ENCODE peak calls at places on chromosome 4, in seven cellular contexts. U is HepG2, C is GM12878, T is HCT116, E is SK-N-SH, M is K562, V is H1. B is an unnamed sample.

GRCh38 chr4:99762728-99763127 is 53.9 kb upstream of the DAPP1 start:
- DNase-seq in U (no peak), C (no peak), T (no peak), E (no peak), M (no peak), V (no peak), B (no peak)

GRCh38 chr4:42331914-42332368 is 65.3 kb upstream of the SHISA3 start:
- DNase-seq in U (no peak), C (no peak), T (peak; percentile 24), E (no peak), M (no peak), V (no peak), B (peak; percentile 1)

GRCh38 chr4:76750716-76751115 is 147.2 kb downstream of the SOWAHB start:
- DNase-seq in U (no peak), C (no peak), T (no peak), E (no peak), M (no peak), V (no peak), B (no peak)

GRCh38 chr4:90317785-90318184 is 190.6 kb downstream of the CCSER1 start:
- DNase-seq in U (no peak), C (no peak), T (peak; percentile 86), E (no peak), M (no peak), V (no peak), B (no peak)

GRCh38 chr4:86895692-86896488 is 3.7 kb upstream of the C4orf36 start:
- DNase-seq in U (peak; percentile 71), C (no peak), T (peak; percentile 61), E (peak; percentile 58), M (peak; percentile 72), V (no peak), B (peak; percentile 77)

GRCh38 chr4:6527683-6528595 is 47.0 kb upstream of the MAN2B2 start:
- DNase-seq in U (no peak), C (no peak), T (no peak), E (no peak), M (no peak), V (no peak), B (no peak)

GRCh38 chr4:26762650-26763049 is 98.0 kb upstream of the STIM2 start:
- DNase-seq in U (no peak), C (no peak), T (no peak), E (no peak), M (no peak), V (no peak), B (no peak)

GRCh38 chr4:168124008-168124641 is 31.8 kb downstream of the ANXA10 start:
- DNase-seq in U (no peak), C (no peak), T (no peak), E (no peak), M (no peak), V (no peak), B (no peak)

GRCh38 chr4:54107951-54108740 is 8.2 kb downstream of the GSX2 start:
- DNase-seq in U (no peak), C (no peak), T (no peak), E (no peak), M (no peak), V (no peak), B (no peak)

GRCh38 chr4:94451051-94451404 is 714 bp upstream of the PDLIM5 start:
- DNase-seq in U (no peak), C (no peak), T (no peak), E (peak; percentile 26), M (no peak), V (no peak), B (no peak)

GRCh38 chr4:57119054-57119651 is 9.0 kb upstream of the IGFBP7 start:
- DNase-seq in U (no peak), C (no peak), T (no peak), E (no peak), M (no peak), V (no peak), B (no peak)

GRCh38 chr4:121791481-121791880 is 9.6 kb upstream of the EXOSC9 start:
- DNase-seq in U (no peak), C (no peak), T (no peak), E (no peak), M (no peak), V (no peak), B (no peak)

GRCh38 chr4:92170340-92170739 is 133.4 kb upstream of the GRID2 start:
- DNase-seq in U (no peak), C (no peak), T (no peak), E (no peak), M (no peak), V (no peak), B (no peak)

GRCh38 chr4:92172203-92172602 is 131.6 kb upstream of the GRID2 start:
- DNase-seq in U (no peak), C (no peak), T (no peak), E (no peak), M (no peak), V (no peak), B (no peak)

DNA sequence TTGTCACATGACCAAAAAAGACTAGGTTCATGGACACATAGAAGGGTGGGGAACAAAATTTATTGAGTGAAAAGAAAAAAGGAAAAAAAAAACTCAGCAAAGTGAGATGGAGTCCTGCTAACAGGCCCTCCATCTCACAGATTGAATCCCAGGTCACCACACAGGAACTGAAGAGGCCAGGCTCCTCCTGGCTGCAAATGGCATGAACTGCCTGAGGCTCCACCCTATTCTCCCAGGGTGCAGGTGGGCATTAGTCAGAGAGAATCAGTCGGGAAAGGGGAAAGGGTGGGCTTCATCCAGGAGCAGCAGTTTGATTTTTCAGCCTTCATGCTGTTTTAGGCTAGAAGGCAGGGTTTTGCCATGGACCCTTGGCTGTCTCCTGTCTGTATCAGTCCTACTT is 128.5 kb upstream of the GRID2 start:
- DNase-seq in U (no peak), C (no peak), T (no peak), E (no peak), M (no peak), V (peak; percentile 55), B (no peak)
- TF ChIP-seq JUND in U (no peak), C (no peak), T (no peak), E (no peak), M (no peak), V (no peak), B (no peak)

GRCh38 chr4:55183926-55184599 is 58.7 kb upstream of the KDR start:
- DNase-seq in U (no peak), C (no peak), T (peak; percentile 87), E (no peak), M (no peak), V (no peak), B (no peak)
- TF ChIP-seq JUND in U (no peak), C (no peak), T (peak; percentile 75), E (peak; percentile 69), M (peak; percentile 59), V (peak; percentile 28), B (no peak)

GRCh38 chr4:151955721-151956340 is 195.0 kb upstream of the GATB start:
- DNase-seq in U (no peak), C (no peak), T (no peak), E (no peak), M (no peak), V (no peak), B (no peak)

GRCh38 chr4:151953286-151953685 is 192.5 kb upstream of the GATB start:
- DNase-seq in U (no peak), C (no peak), T (no peak), E (no peak), M (no peak), V (no peak), B (no peak)

GRCh38 chr4:151960449-151961246 is 199.8 kb upstream of the GATB start:
- DNase-seq in U (no peak), C (no peak), T (no peak), E (no peak), M (no peak), V (no peak), B (no peak)

GRCh38 chr4:151961456-151961855 is 200.6 kb upstream of the GATB start:
- DNase-seq in U (no peak), C (no peak), T (no peak), E (no peak), M (no peak), V (no peak), B (no peak)

DNA sequence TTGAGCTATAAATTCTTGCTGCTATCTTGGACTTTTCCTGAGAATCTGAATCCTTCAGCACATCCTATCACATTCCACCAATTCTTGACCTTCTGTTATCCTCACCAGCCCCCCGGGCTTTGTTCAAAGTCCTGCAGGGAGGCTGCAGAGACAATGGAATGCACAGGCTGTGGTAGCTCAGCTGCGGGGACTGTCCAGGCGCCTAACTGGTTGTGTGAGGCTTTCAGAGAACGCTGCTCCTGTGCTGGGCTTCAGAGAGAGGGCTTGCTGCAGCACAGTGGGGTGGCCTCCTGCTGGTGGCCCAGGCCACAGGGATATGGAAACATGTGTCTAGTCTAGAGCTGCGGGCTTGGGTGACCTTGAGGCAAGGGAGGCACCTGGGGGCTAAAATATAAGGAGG is 196.4 kb upstream of the GATB start:
- DNase-seq in U (peak; percentile 38), C (no peak), T (no peak), E (no peak), M (no peak), V (peak; percentile 55), B (peak; percentile 23)
- TF ChIP-seq JUND in U (no peak), C (no peak), T (no peak), E (no peak), M (no peak), V (no peak), B (no peak)

DNA sequence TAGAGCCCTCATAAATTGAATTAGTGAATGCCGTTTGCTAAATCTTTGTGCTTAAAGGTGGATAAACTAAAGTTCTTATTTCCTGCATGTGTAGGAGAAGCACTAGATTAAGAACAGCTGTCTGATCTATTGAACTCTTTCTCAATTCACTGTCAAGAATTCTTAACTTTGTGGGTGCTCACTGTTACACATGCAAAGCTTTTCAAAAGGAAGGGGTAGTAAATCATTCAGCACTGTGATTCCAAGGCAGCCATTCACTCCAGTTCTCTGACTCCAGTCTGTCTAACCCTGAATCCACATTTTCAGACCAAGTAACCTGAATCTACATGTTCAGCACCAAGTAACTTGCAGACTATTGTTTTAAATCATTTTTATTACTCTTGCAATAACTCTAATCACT is 1520.0 kb downstream of the PCDH18 start:
- DNase-seq in U (no peak), C (no peak), T (no peak), E (no peak), M (no peak), V (no peak), B (no peak)
- TF ChIP-seq JUND in U (no peak), C (no peak), T (no peak), E (no peak), M (no peak), V (no peak), B (no peak)